ENCODE peak calls at places on chromosomes 11 and 22, in eight cellular contexts. U, I, V, J, Q, W, H and M are unnamed samples.

GRCh38 chr11:3104961-3105790 is 48.0 kb upstream of the CARS1 start:
- DNase-seq in J (no peak), V (no peak), W (no peak), H (no peak), Q (no peak), I (no peak), U (peak; percentile 39), M (no peak)

GRCh38 chr11:120339394-120339890 is 3.2 kb downstream of the ARHGEF12 start:
- DNase-seq in Q (no peak), V (no peak), H (no peak), J (no peak), W (no peak), I (no peak), U (no peak), M (peak; percentile 73)

GRCh38 chr11:123161386-123161785 is 33.7 kb downstream of the CLMP start:
- DNase-seq in I (no peak), U (no peak), J (no peak), W (no peak), H (no peak), V (no peak), Q (no peak), M (no peak)

GRCh38 chr22:37633693-37634504 is 5.6 kb upstream of the SH3BP1 start:
- DNase-seq in H (no peak), I (peak; percentile 85), V (peak; percentile 51), Q (peak; percentile 29), U (peak; percentile 84), W (no peak), J (no peak), M (peak; percentile 90)

GRCh38 chr11:6397156-6397555 is 6.9 kb downstream of the SMPD1 start:
- DNase-seq in V (no peak), W (no peak), H (no peak), U (no peak), Q (peak; percentile 84), I (no peak), J (no peak), M (no peak)

GRCh38 chr22:26975381-26975780 is 318.0 kb downstream of the MIAT start:
- DNase-seq in J (no peak), H (peak; percentile 2), I (no peak), W (no peak), Q (no peak), V (no peak), U (no peak), M (no peak)

GRCh38 chr11:65593518-65594414 is 1.8 kb downstream of the KCNK7 start:
- DNase-seq in H (no peak), V (no peak), Q (no peak), W (no peak), I (no peak), J (no peak), U (no peak), M (no peak)

GRCh38 chr11:120212259-120212888 is 1.5 kb downstream of the OAF start:
- DNase-seq in V (no peak), W (no peak), Q (no peak), H (no peak), I (no peak), U (no peak), J (no peak), M (peak; percentile 21)

GRCh38 chr11:44338031-44338430 is 28.1 kb upstream of the ALX4 start:
- DNase-seq in I (no peak), W (no peak), H (no peak), U (no peak), Q (no peak), V (no peak), J (no peak), M (no peak)

GRCh38 chr11:65445604-65446445 is 23.2 kb downstream of the NEAT1 start:
- DNase-seq in J (no peak), I (no peak), U (no peak), Q (no peak), H (no peak), V (no peak), W (no peak), M (peak; percentile 83)

GRCh38 chr22:46845281-46846153 is 83.1 kb downstream of the TBC1D22A start:
- DNase-seq in V (no peak), U (no peak), H (no peak), I (no peak), W (no peak), J (no peak), Q (peak; percentile 63), M (peak; percentile 63)

GRCh38 chr11:67045314-67045713 is 11.3 kb upstream of the RHOD start:
- DNase-seq in Q (no peak), W (no peak), J (no peak), V (no peak), U (no peak), I (peak; percentile 89), H (peak; percentile 88), M (peak; percentile 70)

GRCh38 chr11:120197977-120198376 is 12.9 kb upstream of the OAF start:
- DNase-seq in V (no peak), U (no peak), H (no peak), I (no peak), Q (no peak), W (no peak), J (no peak), M (no peak)

GRCh38 chr11:57348052-57348451 is 9.9 kb downstream of the P2RX3 start:
- DNase-seq in W (no peak), J (no peak), U (no peak), Q (no peak), H (no peak), V (no peak), I (no peak), M (no peak)

GRCh38 chr11:2877474-2877873 is 8.1 kb downstream of the CDKN1C start:
- DNase-seq in W (no peak), H (no peak), I (no peak), Q (no peak), U (no peak), J (no peak), V (no peak), M (no peak)

GRCh38 chr11:111815489-111815888 is 49.3 kb upstream of the PPP2R1B start:
- DNase-seq in J (no peak), W (no peak), I (no peak), V (no peak), H (no peak), U (no peak), Q (no peak), M (peak; percentile 72)

GRCh38 chr11:119472186-119472855 is 49.3 kb upstream of the THY1 start:
- DNase-seq in V (no peak), J (no peak), H (no peak), Q (no peak), U (peak; percentile 20), W (no peak), I (peak; percentile 7), M (peak; percentile 65)

GRCh38 chr11:67276821-67277230 is 10.6 kb downstream of the GRK2 start:
- DNase-seq in W (no peak), H (no peak), Q (no peak), V (no peak), J (no peak), I (no peak), U (no peak), M (peak; percentile 52)

GRCh38 chr11:40118780-40119179 is 1340.7 kb downstream of the LRRC4C start:
- DNase-seq in V (no peak), H (no peak), J (no peak), W (no peak), U (peak; percentile 47), I (no peak), Q (peak; percentile 2), M (no peak)

GRCh38 chr11:3722100-3722499 is 50.9 kb upstream of the CHRNA10 start:
- DNase-seq in J (no peak), U (no peak), H (no peak), W (no peak), I (no peak), Q (no peak), V (no peak), M (no peak)

GRCh38 chr11:110856340-110856739 is 144.1 kb upstream of the ARHGAP20 start:
- DNase-seq in I (no peak), H (no peak), W (no peak), J (no peak), U (no peak), Q (no peak), V (no peak), M (no peak)

GRCh38 chr11:113668255-113668654 is 37.9 kb downstream of the TMPRSS5 start:
- DNase-seq in I (no peak), J (no peak), U (no peak), Q (no peak), V (no peak), W (no peak), H (no peak), M (peak; percentile 60)

GRCh38 chr11:130785376-130786110 is 130.7 kb downstream of the SNX19 start:
- DNase-seq in H (peak; percentile 27), J (no peak), W (no peak), V (no peak), I (no peak), U (no peak), Q (no peak), M (peak; percentile 45)

GRCh38 chr11:82980292-82980691 is 78.8 kb downstream of the DDIAS start:
- DNase-seq in I (peak; percentile 50), V (no peak), H (peak; percentile 82), U (no peak), W (no peak), J (no peak), Q (no peak), M (peak; percentile 59)

GRCh38 chr11:128941573-128942271 is 949 bp downstream of the TP53AIP1 start:
- DNase-seq in J (no peak), V (no peak), U (no peak), W (no peak), Q (no peak), H (peak; percentile 55), I (no peak), M (no peak)

GRCh38 chr22:42964994-42965699 is 49.8 kb downstream of the PACSIN2 start:
- DNase-seq in Q (no peak), H (no peak), J (no peak), U (no peak), W (peak; percentile 30), V (no peak), I (peak; percentile 56), M (no peak)

GRCh38 chr11:120842195-120842594 is 181.7 kb upstream of the TBCEL start:
- DNase-seq in J (no peak), U (no peak), H (no peak), I (no peak), W (no peak), V (no peak), Q (no peak), M (no peak)

GRCh38 chr11:15779518-15779917 is 576.8 kb downstream of the SOX6 start:
- DNase-seq in H (no peak), I (no peak), J (no peak), Q (no peak), W (no peak), U (no peak), V (no peak), M (no peak)

GRCh38 chr11:76380161-76380976 is 563 bp downstream of the THAP12 start:
- DNase-seq in I (no peak), V (no peak), U (peak; percentile 50), H (peak; percentile 21), W (peak; percentile 47), Q (no peak), J (peak; percentile 23), M (peak; percentile 12)

GRCh38 chr22:36237462-36238347 is 1.6 kb downstream of the APOL2 start:
- DNase-seq in H (no peak), V (no peak), I (no peak), Q (no peak), J (no peak), U (peak; percentile 44), W (no peak), M (peak; percentile 53)

GRCh38 chr11:47348859-47349258 is 3.6 kb downstream of the MYBPC3 start:
- DNase-seq in H (peak; percentile 22), U (no peak), J (peak; percentile 18), I (no peak), W (no peak), V (no peak), Q (no peak), M (peak; percentile 42)

GRCh38 chr22:47456031-47456430 is 693.6 kb downstream of the TBC1D22A start:
- DNase-seq in U (no peak), V (no peak), H (no peak), W (no peak), I (no peak), J (no peak), Q (no peak), M (no peak)

GRCh38 chr22:44354288-44354687 is 41.5 kb upstream of the SHISAL1 start:
- DNase-seq in I (no peak), W (no peak), H (no peak), J (no peak), Q (no peak), U (no peak), V (no peak), M (no peak)

GRCh38 chr11:3157381-3158130 is 7.6 kb downstream of the OSBPL5 start:
- DNase-seq in I (no peak), H (no peak), W (no peak), J (no peak), V (no peak), Q (no peak), U (peak; percentile 82), M (no peak)